ENCODE peak calls at places on chromosomes 12 and 14, in nine cellular contexts. I is CD8-positive, alpha-beta T cell; Y is thoracic aorta; B is upper lobe of left lung; U is body of pancreas; E is Peyer's patch; D is endothelial cell of umbilical vein; X is fibroblast of lung; Q is mesendoderm. R is an unnamed sample. For H3K4me1, the result is how much of the 10 kb centered on the place peaks cover.

GRCh38 chr12:107277850-107278249 is 184.5 kb upstream of the CRY1 start:
- DNase-seq in I (no peak), Y (no peak), B (no peak), U (no peak), E (no peak), D (peak), X (peak), Q (no peak), R (no peak)

GRCh38 chr14:79836577-79836976 is 374.7 kb downstream of the DIO2 start:
- DNase-seq in I (no peak), Y (no peak), B (no peak), U (no peak), E (no peak), D (no peak), X (peak), Q (no peak), R (no peak)

GRCh38 chr12:22821985-22822384 is 197.0 kb downstream of the ETNK1 start:
- DNase-seq in I (no peak), Y (no peak), B (no peak), U (no peak), E (no peak), D (no peak), X (no peak), Q (peak), R (no peak)

GRCh38 chr12:120264511-120265202 is 873 bp downstream of the PXN start:
- DNase-seq in I (no peak), Y (no peak), B (no peak), U (peak), E (no peak), D (no peak), X (no peak), Q (no peak), R (peak)

GRCh38 chr12:82931349-82932116 is 244.8 kb downstream of the TMTC2 start:
- DNase-seq in I (no peak), Y (no peak), B (no peak), U (no peak), E (no peak), D (no peak), X (no peak), Q (peak), R (peak)

GRCh38 chr12:49983892-49984291 is 11.1 kb downstream of the AQP6 start:
- DNase-seq in I (no peak), Y (no peak), B (peak), U (no peak), E (no peak), D (peak), X (peak), Q (peak), R (no peak)

GRCh38 chr12:51330186-51330585 is 6.2 kb upstream of the BIN2 start:
- DNase-seq in I (no peak), Y (no peak), B (no peak), U (no peak), E (no peak), D (no peak), X (no peak), Q (no peak), R (no peak)

GRCh38 chr12:131010376-131011131 is 56.8 kb downstream of the ADGRD1 start:
- DNase-seq in I (no peak), Y (no peak), B (no peak), U (no peak), E (no peak), D (no peak), X (no peak), Q (no peak), R (no peak)

GRCh38 chr14:54098536-54098935 is 141.9 kb upstream of the BMP4 start:
- DNase-seq in I (no peak), Y (no peak), B (no peak), U (no peak), E (no peak), D (no peak), X (no peak), Q (no peak), R (no peak)

GRCh38 chr12:19959353-19959752 is 409.0 kb upstream of the PDE3A start:
- DNase-seq in I (no peak), Y (no peak), B (no peak), U (no peak), E (no peak), D (peak), X (peak), Q (no peak), R (no peak)

GRCh38 chr12:57838594-57839302 is 7.8 kb downstream of the CTDSP2 start:
- DNase-seq in I (no peak), Y (no peak), B (no peak), U (no peak), E (no peak), D (peak), X (no peak), Q (no peak), R (no peak)

GRCh38 chr14:73977896-73978295 is 27.8 kb downstream of the COQ6 start:
- DNase-seq in I (no peak), Y (no peak), B (no peak), U (no peak), E (no peak), D (no peak), X (peak), Q (no peak), R (no peak)

GRCh38 chr12:46667547-46667946 is 158.2 kb downstream of the SLC38A4 start:
- DNase-seq in I (no peak), Y (no peak), B (no peak), U (no peak), E (no peak), D (peak), X (no peak), Q (no peak), R (no peak)

GRCh38 chr14:59919582-59920377 is at the start of gene LRRC9:
- DNase-seq in I (peak), Y (no peak), B (peak), U (peak), E (peak), D (no peak), X (peak), Q (peak), R (peak)

GRCh38 chr12:12723681-12724420 is 6.7 kb downstream of the CDKN1B start:
- DNase-seq in I (peak), Y (no peak), B (peak), U (peak), E (peak), D (peak), X (peak), Q (no peak), R (no peak)

GRCh38 chr14:61321385-61322010 is at the start of gene PRKCH:
- DNase-seq in I (peak), Y (no peak), B (peak), U (peak), E (peak), D (peak), X (peak), Q (peak), R (peak)

GRCh38 chr12:13362260-13362841 is 165.8 kb downstream of the EMP1 start:
- DNase-seq in I (no peak), Y (no peak), B (peak), U (peak), E (peak), D (peak), X (peak), Q (peak), R (peak)

GRCh38 chr12:56336361-56337167 is 2.1 kb upstream of the IL23A start:
- DNase-seq in I (no peak), Y (no peak), B (peak), U (no peak), E (peak), D (no peak), X (no peak), Q (no peak), R (no peak)

GRCh38 chr12:132433641-132434395 is 56.1 kb upstream of the FBRSL1 start:
- DNase-seq in I (no peak), Y (no peak), B (no peak), U (peak), E (no peak), D (no peak), X (no peak), Q (no peak), R (no peak)

GRCh38 chr14:52948039-52948438 is 2.8 kb downstream of the FERMT2 start:
- DNase-seq in I (no peak), Y (no peak), B (no peak), U (no peak), E (no peak), D (no peak), X (no peak), Q (no peak), R (no peak)

GRCh38 chr14:69464379-69464778 is 20.1 kb upstream of the PLEKHD1 start:
- DNase-seq in I (no peak), Y (no peak), B (no peak), U (no peak), E (no peak), D (no peak), X (no peak), Q (no peak), R (no peak)

GRCh38 chr12:90801776-90802175 is 153.2 kb downstream of the CCER1 start:
- DNase-seq in I (no peak), Y (no peak), B (no peak), U (no peak), E (no peak), D (peak), X (peak), Q (peak), R (no peak)

GRCh38 chr14:67566908-67567307 is 33.2 kb downstream of the PIGH start:
- DNase-seq in I (no peak), Y (no peak), B (no peak), U (no peak), E (peak), D (no peak), X (peak), Q (peak), R (no peak)

GRCh38 chr14:101120636-101121398 is 217.3 kb upstream of the RTL1 start:
- DNase-seq in I (no peak), Y (no peak), B (peak), U (no peak), E (peak), D (no peak), X (no peak), Q (no peak), R (peak)

GRCh38 chr12:58873496-58873895 is 46.8 kb downstream of the LRIG3 start:
- DNase-seq in I (no peak), Y (no peak), B (no peak), U (no peak), E (no peak), D (no peak), X (no peak), Q (no peak), R (no peak)

DNA sequence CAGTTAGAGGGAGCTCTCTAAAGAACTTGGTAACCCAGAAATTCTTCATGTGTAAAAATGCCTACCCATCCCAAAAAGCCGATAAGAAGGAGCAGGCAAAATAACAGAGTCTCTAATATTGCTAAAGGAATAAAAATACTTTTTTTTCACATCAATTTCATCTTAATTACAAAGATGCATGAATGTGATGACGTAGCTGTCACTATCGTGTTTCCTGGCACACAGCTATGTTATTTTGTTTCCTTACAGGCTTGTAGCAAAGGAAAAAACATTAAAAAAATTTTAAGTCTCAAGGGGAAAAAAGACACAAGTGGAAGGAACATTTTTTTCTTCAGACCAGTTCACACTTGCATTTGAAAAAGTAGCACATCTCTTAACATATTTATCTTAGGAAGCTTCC is 10.3 kb upstream of the LGALS3 start:
- DNase-seq in I (no peak), Y (no peak), B (no peak), U (no peak), E (no peak), D (peak), X (no peak), Q (no peak), R (no peak)
- H3K4me3 ChIP-seq in I (no peak), Y (no peak), B (no peak), U (no peak), E (no peak), D (no peak), X (no peak), Q (no peak), R (no peak)

DNA sequence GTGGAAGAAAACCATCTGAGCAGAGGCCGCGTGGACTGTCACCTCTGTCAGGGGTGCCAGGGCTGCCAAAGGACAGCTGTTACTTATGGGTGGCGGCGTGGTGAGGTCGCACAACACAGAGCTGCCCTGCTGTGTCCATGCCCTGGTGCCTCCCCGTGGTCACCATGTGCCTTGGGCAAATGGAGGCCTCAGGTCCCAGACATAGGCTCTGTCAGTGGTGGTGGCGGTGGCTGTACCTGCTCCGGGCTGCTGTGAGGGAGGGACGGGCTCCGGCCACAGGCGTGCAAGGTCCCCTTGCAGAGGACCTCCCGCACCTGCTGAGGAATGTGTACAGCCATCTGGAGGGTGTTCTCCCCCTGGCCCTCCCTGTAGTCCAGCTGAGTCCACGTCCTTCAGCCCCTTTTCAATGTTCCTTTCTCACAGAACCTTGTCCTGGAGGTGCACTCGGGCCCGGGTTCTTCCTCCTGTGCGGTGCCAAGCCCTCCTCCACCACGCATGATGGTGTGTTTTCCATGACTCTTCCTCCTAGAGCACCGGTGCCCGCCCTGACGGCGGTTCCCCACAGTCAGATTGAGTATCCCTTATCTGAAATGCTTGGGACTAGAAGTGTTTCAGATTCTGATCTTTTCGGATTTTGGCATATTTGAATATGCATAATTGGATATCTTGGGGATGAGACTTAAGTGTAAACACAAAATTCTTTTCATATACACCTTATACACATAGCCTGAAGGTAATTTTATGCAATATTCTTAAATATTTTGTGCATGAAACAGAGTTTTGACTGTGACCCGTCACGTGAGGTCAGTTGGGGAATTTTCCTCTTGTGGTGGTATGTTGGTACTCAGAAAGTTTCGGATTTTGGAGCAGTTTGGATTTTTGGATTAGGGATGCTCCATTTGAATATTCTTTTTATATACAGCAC is 49.8 kb downstream of the TRAF3 start:
- DNase-seq in I (no peak), Y (no peak), B (no peak), U (no peak), E (no peak), D (no peak), X (no peak), Q (no peak), R (no peak)
- H3K4me1 ChIP-seq in I (under half), Y (under half), B (under half), U (under half), E (under half), D (under half), X (under half), Q (under half), R (under half)

GRCh38 chr14:21096889-21097615 is 1.4 kb downstream of the ZNF219 start:
- DNase-seq in I (no peak), Y (no peak), B (no peak), U (no peak), E (no peak), D (no peak), X (no peak), Q (peak), R (no peak)
- H3K4me3 ChIP-seq in I (no peak), Y (peak), B (peak), U (no peak), E (peak), D (no peak), X (peak), Q (peak), R (peak)

GRCh38 chr14:32697114-32697513 is 241.6 kb upstream of the NPAS3 start:
- DNase-seq in I (no peak), Y (no peak), B (no peak), U (no peak), E (no peak), D (no peak), X (no peak), Q (no peak), R (no peak)

GRCh38 chr14:32692441-32692840 is 246.2 kb upstream of the NPAS3 start:
- DNase-seq in I (no peak), Y (no peak), B (no peak), U (no peak), E (no peak), D (no peak), X (no peak), Q (no peak), R (no peak)

GRCh38 chr14:32694795-32695449 is 243.8 kb upstream of the NPAS3 start:
- DNase-seq in I (no peak), Y (no peak), B (no peak), U (no peak), E (no peak), D (no peak), X (no peak), Q (no peak), R (no peak)

GRCh38 chr14:32696325-32697101 is 242.2 kb upstream of the NPAS3 start:
- DNase-seq in I (no peak), Y (no peak), B (no peak), U (no peak), E (no peak), D (no peak), X (no peak), Q (no peak), R (no peak)

DNA sequence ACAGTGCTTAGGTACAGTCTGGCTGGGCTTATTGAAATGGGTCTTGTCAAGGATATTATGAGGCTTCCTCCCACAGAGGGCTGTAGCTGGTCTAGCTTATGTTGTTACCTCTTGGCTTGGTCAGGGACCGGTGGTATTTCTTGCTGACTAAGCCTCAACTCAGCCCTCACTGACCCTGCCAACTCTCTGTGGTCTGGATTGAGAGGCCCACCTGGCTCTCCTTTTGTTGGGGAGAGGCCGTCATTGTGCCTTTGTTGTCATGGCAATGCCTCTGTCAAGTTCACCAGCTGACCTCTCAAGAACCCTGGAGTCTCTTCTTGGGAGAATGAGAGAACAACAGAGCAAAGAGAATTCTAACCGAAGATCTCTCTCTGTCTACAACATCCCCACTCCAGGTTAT is 245.6 kb upstream of the NPAS3 start:
- DNase-seq in I (no peak), Y (no peak), B (no peak), U (no peak), E (no peak), D (no peak), X (peak), Q (peak), R (no peak)
- H3K4me1 ChIP-seq in I (under half), Y (under half), B (under half), U (under half), E (under half), D (under half), X (under half), Q (under half), R (under half)

R was measured in prostate gland.